ENCODE peak calls at places on chromosomes 13 and 19, in five cellular contexts. F is sigmoid colon, Q is ascending aorta, P is psoas muscle, Y is GM23248. V is an unnamed sample.

GRCh38 chr13:73556902-73557301 is 498.1 kb downstream of the KLF5 start:
- DNase-seq in F (no peak), Q (no peak), P (no peak), Y (no peak), V (no peak)

GRCh38 chr19:28020631-28021315 is 1192.2 kb downstream of the UQCRFS1 start:
- DNase-seq in F (no peak), Q (no peak), P (no peak), Y (no peak), V (no peak)

GRCh38 chr13:93775507-93776108 is 549.0 kb downstream of the GPC6 start:
- DNase-seq in F (no peak), Q (no peak), P (no peak), Y (peak; percentile 76), V (no peak)

GRCh38 chr13:105928901-105929300 is 606.6 kb downstream of the EFNB2 start:
- DNase-seq in F (no peak), Q (no peak), P (no peak), Y (no peak), V (no peak)

GRCh38 chr13:110323172-110323851 is 16.2 kb downstream of the COL4A2 start:
- DNase-seq in F (peak; percentile 77), Q (peak; percentile 67), P (no peak), Y (peak; percentile 86), V (no peak)

GRCh38 chr19:46698395-46699321 is 18.3 kb downstream of the PRKD2 start:
- DNase-seq in F (no peak), Q (no peak), P (no peak), Y (no peak), V (no peak)

GRCh38 chr13:89150362-89150761 is 1479.2 kb downstream of the SLITRK5 start:
- DNase-seq in F (no peak), Q (no peak), P (no peak), Y (no peak), V (no peak)

GRCh38 chr19:55232284-55232597 is 3.7 kb upstream of the TMEM86B start:
- DNase-seq in F (no peak), Q (no peak), P (no peak), Y (no peak), V (no peak)

GRCh38 chr19:56176881-56177280 is 1.1 kb downstream of the GALP start:
- DNase-seq in F (no peak), Q (no peak), P (no peak), Y (no peak), V (no peak)

GRCh38 chr19:19711934-19712828 is 20.7 kb downstream of the ZNF14 start:
- DNase-seq in F (no peak), Q (no peak), P (no peak), Y (no peak), V (no peak)

GRCh38 chr13:33678906-33679657 is 138.9 kb upstream of the RFC3 start:
- DNase-seq in F (peak; percentile 72), Q (peak; percentile 73), P (peak; percentile 51), Y (peak; percentile 79), V (peak; percentile 6)

GRCh38 chr13:111093634-111094033 is 21.5 kb upstream of the ARHGEF7 start:
- DNase-seq in F (peak; percentile 52), Q (no peak), P (no peak), Y (no peak), V (no peak)

GRCh38 chr13:24742986-24743385 is 21.0 kb upstream of the RNF17 start:
- DNase-seq in F (no peak), Q (no peak), P (no peak), Y (no peak), V (no peak)

GRCh38 chr19:44722131-44723121 is 23.5 kb downstream of the CEACAM16 start:
- DNase-seq in F (no peak), Q (no peak), P (no peak), Y (no peak), V (no peak)

GRCh38 chr13:104414181-104414580 is 1348.0 kb upstream of the SLC10A2 start:
- DNase-seq in F (no peak), Q (no peak), P (no peak), Y (no peak), V (no peak)

GRCh38 chr19:33459691-33460090 is 61.9 kb downstream of the PEPD start:
- DNase-seq in F (peak; percentile 36), Q (peak; percentile 42), P (no peak), Y (no peak), V (no peak)

GRCh38 chr19:48708471-48708870 is 11.1 kb downstream of the MAMSTR start:
- DNase-seq in F (no peak), Q (no peak), P (no peak), Y (no peak), V (no peak)

GRCh38 chr19:18137242-18137641 is 15.7 kb upstream of the PIK3R2 start:
- DNase-seq in F (no peak), Q (no peak), P (no peak), Y (no peak), V (no peak)

GRCh38 chr19:3201072-3201700 is 15.5 kb downstream of the NCLN start:
- DNase-seq in F (no peak), Q (no peak), P (no peak), Y (no peak), V (no peak)
- H3K27ac ChIP-seq in F (no peak overlapping the region), Q (no peak overlapping the region), P (no peak overlapping the region), Y (no peak overlapping the region), V (no peak overlapping the region)

GRCh38 chr13:20573186-20573585 is 6.2 kb downstream of the IFT88 start:
- DNase-seq in F (no peak), Q (no peak), P (no peak), Y (no peak), V (no peak)
- H3K27me3 ChIP-seq in F (no peaks in the 10 kb centered on the region), Q (no peaks in the 10 kb centered on the region), P (no peaks in the 10 kb centered on the region), Y (no peaks in the 10 kb centered on the region), V (no peaks in the 10 kb centered on the region)

GRCh38 chr19:30318261-30318660 is 53.9 kb upstream of the ZNF536 start:
- DNase-seq in F (no peak), Q (peak; percentile 11), P (peak; percentile 12), Y (no peak), V (no peak)

GRCh38 chr19:30319411-30319810 is 52.8 kb upstream of the ZNF536 start:
- DNase-seq in F (no peak), Q (no peak), P (no peak), Y (no peak), V (no peak)

GRCh38 chr19:30320466-30320865 is 51.7 kb upstream of the ZNF536 start:
- DNase-seq in F (no peak), Q (peak; percentile 33), P (no peak), Y (no peak), V (no peak)

GRCh38 chr19:30319876-30320275 is 52.3 kb upstream of the ZNF536 start:
- DNase-seq in F (no peak), Q (no peak), P (no peak), Y (no peak), V (no peak)

GRCh38 chr19:30318936-30319335 is 53.2 kb upstream of the ZNF536 start:
- DNase-seq in F (no peak), Q (no peak), P (no peak), Y (no peak), V (no peak)
- H3K27ac ChIP-seq in F (no peak overlapping the region), Q (no peak overlapping the region), P (no peak overlapping the region), Y (no peak overlapping the region), V (no peak overlapping the region)

GRCh38 chr19:41543582-41543981 is 32.4 kb upstream of the CEACAM21 start:
- DNase-seq in F (no peak), Q (no peak), P (no peak), Y (no peak), V (no peak)
- H3K27me3 ChIP-seq in F (no peaks in the 10 kb centered on the region), Q (no peaks in the 10 kb centered on the region), P (peaks cover 9% of the 10 kb centered on the region), Y (peaks cover 48% of the 10 kb centered on the region), V (no peaks in the 10 kb centered on the region)

V was measured in thoracic aorta.